ENCODE peak calls at places on chromosome 20, in six cellular contexts. K is HCT116, H is K562, N is astrocyte, I is GM23248, A is mesenchymal stem cell. Z is an unnamed sample.

GRCh38 chr20:62662422-62662821 is 20.1 kb downstream of the SLCO4A1 start:
- DNase-seq in K (no peak), A (peak), H (no peak), I (peak), N (peak), Z (no peak)

GRCh38 chr20:44521484-44522481 is at the start of gene SERINC3:
- DNase-seq in H (peak), I (peak), N (peak), K (peak), A (peak), Z (peak)

GRCh38 chr20:32831982-32832381 is 12.2 kb downstream of the MAPRE1 start:
- DNase-seq in N (no peak), A (no peak), I (no peak), K (no peak), H (no peak), Z (no peak)

GRCh38 chr20:31698803-31699718 is 23.6 kb downstream of the BCL2L1 start:
- DNase-seq in K (peak), A (peak), H (no peak), I (peak), N (peak), Z (no peak)

GRCh38 chr20:56003966-56004365 is 1.4 kb downstream of the CBLN4 start:
- DNase-seq in I (peak), H (no peak), A (no peak), N (no peak), K (no peak), Z (no peak)

GRCh38 chr20:47821481-47822100 is 36.3 kb upstream of the SULF2 start:
- DNase-seq in A (no peak), K (peak), I (peak), H (no peak), N (peak), Z (no peak)

GRCh38 chr20:56957737-56958553 is 308.5 kb downstream of the BMP7 start:
- DNase-seq in I (no peak), N (peak), K (no peak), A (peak), H (no peak), Z (no peak)

GRCh38 chr20:41137412-41138216 is at the start of gene PLCG1:
- DNase-seq in I (peak), A (peak), N (peak), K (no peak), H (peak), Z (peak)

GRCh38 chr20:61878478-61879302 is 187.0 kb downstream of the TAF4 start:
- DNase-seq in N (no peak), H (no peak), I (no peak), K (no peak), A (no peak), Z (no peak)

GRCh38 chr20:13644010-13644409 is 5.3 kb upstream of the TASP1 start:
- DNase-seq in N (peak), A (peak), H (no peak), I (peak), K (no peak), Z (peak)

GRCh38 chr20:11445891-11446290 is 471.8 kb upstream of the BTBD3 start:
- DNase-seq in I (peak), A (no peak), H (no peak), K (no peak), N (peak), Z (no peak)

GRCh38 chr20:11447371-11448100 is 470.2 kb upstream of the BTBD3 start:
- DNase-seq in I (no peak), K (no peak), H (no peak), N (no peak), A (no peak), Z (no peak)

GRCh38 chr20:11451793-11452291 is 465.9 kb upstream of the BTBD3 start:
- DNase-seq in K (peak), N (peak), I (no peak), H (no peak), A (no peak), Z (no peak)

GRCh38 chr20:11445161-11445560 is 472.5 kb upstream of the BTBD3 start:
- DNase-seq in K (no peak), N (no peak), H (no peak), A (no peak), I (no peak), Z (no peak)

DNA sequence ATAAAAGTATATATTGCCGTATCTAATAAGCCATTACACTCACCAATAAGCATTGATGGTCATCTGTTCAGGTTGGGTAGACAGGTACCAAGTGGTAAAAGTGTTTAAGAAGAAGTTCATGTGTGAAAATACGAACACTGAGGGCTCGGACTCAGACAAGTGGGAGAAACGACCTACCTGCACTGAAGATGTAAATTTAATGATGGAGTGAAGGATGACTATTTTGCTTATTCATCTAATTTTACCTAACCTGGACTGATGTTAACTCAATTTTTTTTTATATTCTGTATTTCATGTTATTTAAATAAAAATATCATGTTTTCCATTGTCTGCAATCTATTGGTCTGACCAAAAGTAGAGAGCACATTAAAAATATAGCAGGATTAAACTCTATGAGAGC is 469.1 kb upstream of the BTBD3 start:
- DNase-seq in I (no peak), H (no peak), K (no peak), N (no peak), A (no peak), Z (no peak)
- H3K9ac ChIP-seq in I (no peak), H (no peak), K (no peak), N (no peak), A (no peak), Z (no peak)

DNA sequence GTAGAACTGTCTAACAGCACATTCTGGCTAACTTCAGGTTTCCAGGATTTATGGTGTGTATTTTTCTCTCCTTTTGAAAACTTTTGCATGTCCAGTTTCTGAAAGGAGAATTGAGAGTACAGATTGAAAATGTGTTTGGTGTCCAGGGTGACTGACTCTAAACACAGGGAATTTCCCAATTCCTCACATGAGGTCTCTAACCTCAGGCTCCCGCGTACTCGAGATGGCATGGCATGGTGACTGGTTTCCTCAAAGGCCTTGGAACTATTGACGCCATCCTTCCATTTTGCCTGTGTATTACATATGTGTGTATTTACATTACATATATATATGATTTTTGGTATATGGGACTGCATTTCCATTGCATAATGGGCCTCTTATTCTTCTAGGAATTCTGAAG is 52.5 kb downstream of the PRND start:
- DNase-seq in K (no peak), N (no peak), A (peak), H (no peak), I (peak), Z (no peak)
- H3K4me2 ChIP-seq in K (no peak), N (no peak), A (no peak), H (no peak), I (no peak), Z (no peak)

GRCh38 chr20:63858393-63859165 is 2.7 kb upstream of the ABHD16B start:
- DNase-seq in N (peak), H (peak), K (no peak), A (peak), I (peak), Z (peak)
- H2AFZ ChIP-seq in N (no peak), H (peak), K (no peak), A (no peak), I (no peak), Z (no peak)

GRCh38 chr20:36499211-36499610 is 42.1 kb upstream of the MYL9 start:
- DNase-seq in A (no peak), I (no peak), N (no peak), K (no peak), H (no peak), Z (no peak)
- H3K9ac ChIP-seq in A (peak), I (no peak), N (peak), K (no peak), H (no peak), Z (no peak)

DNA sequence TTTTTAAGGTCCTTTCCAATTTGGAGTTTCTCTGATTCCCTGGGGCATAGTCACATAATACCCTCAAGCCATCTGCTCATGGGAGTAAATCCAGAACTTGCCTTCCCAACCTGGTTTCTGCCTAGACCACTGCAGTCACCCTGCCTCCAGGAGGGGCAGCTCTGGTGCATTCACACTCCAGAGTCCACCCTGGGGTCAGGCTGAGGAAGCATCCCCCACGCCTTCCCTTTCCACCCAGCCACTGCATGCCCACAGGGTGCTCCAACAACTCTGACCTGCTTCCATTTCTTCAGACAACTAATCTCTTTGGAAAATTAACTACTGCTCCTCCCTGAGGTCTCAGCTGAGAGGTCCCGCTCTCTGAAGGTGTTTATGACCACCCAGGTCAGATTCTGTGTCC is 211.4 kb upstream of the RIN2 start:
- DNase-seq in A (no peak), N (no peak), H (no peak), K (no peak), I (no peak), Z (no peak)
- H3K4me2 ChIP-seq in A (no peak), N (no peak), H (no peak), K (no peak), I (no peak), Z (no peak)

Z was measured in Karpas-422.